ENCODE peak calls at places on chromosomes 3 and 15, in five cellular contexts. One of them, this sample, is unnamed.

GRCh38 chr3:157465741-157466140 is 29.1 kb downstream of the PTX3 start:
- DNase-seq in CD8-positive, alpha-beta T cell: no peak
- DNase-seq in GM23248: no peak
- DNase-seq in effector memory CD4-positive, alpha-beta T cell: no peak
- DNase-seq in brain microvascular endothelial cell: no peak
- DNase-seq in this sample: no peak

GRCh38 chr3:157045238-157045860 is 114.6 kb downstream of the CCNL1 start:
- DNase-seq in CD8-positive, alpha-beta T cell: no peak
- DNase-seq in GM23248: no peak
- DNase-seq in effector memory CD4-positive, alpha-beta T cell: no peak
- DNase-seq in brain microvascular endothelial cell: no peak
- DNase-seq in this sample: no peak

GRCh38 chr3:187946031-187946691 is 200.9 kb upstream of the BCL6 start:
- DNase-seq in CD8-positive, alpha-beta T cell: no peak
- DNase-seq in GM23248: peak; percentile 74
- DNase-seq in effector memory CD4-positive, alpha-beta T cell: no peak
- DNase-seq in brain microvascular endothelial cell: peak; percentile 40
- DNase-seq in this sample: no peak

GRCh38 chr15:35427091-35427490 is 118.9 kb downstream of the DPH6 start:
- DNase-seq in CD8-positive, alpha-beta T cell: no peak
- DNase-seq in GM23248: peak; percentile 66
- DNase-seq in effector memory CD4-positive, alpha-beta T cell: no peak
- DNase-seq in brain microvascular endothelial cell: peak; percentile 58
- DNase-seq in this sample: no peak

GRCh38 chr3:46208167-46208704 is at the start of gene CCR1:
- DNase-seq in CD8-positive, alpha-beta T cell: no peak
- DNase-seq in GM23248: peak; percentile 61
- DNase-seq in effector memory CD4-positive, alpha-beta T cell: no peak
- DNase-seq in brain microvascular endothelial cell: peak; percentile 21
- DNase-seq in this sample: peak; percentile 7

GRCh38 chr3:123075359-123075758 is 8.5 kb downstream of the PDIA5 start:
- DNase-seq in CD8-positive, alpha-beta T cell: no peak
- DNase-seq in GM23248: peak; percentile 61
- DNase-seq in effector memory CD4-positive, alpha-beta T cell: no peak
- DNase-seq in brain microvascular endothelial cell: no peak
- DNase-seq in this sample: no peak

GRCh38 chr3:108130705-108131104 is 39.9 kb upstream of the CD47 start:
- DNase-seq in CD8-positive, alpha-beta T cell: no peak
- DNase-seq in GM23248: peak; percentile 77
- DNase-seq in effector memory CD4-positive, alpha-beta T cell: no peak
- DNase-seq in brain microvascular endothelial cell: no peak
- DNase-seq in this sample: no peak

GRCh38 chr3:105584351-105584790 is 217.7 kb downstream of the ALCAM start:
- DNase-seq in CD8-positive, alpha-beta T cell: no peak
- DNase-seq in GM23248: no peak
- DNase-seq in effector memory CD4-positive, alpha-beta T cell: no peak
- DNase-seq in brain microvascular endothelial cell: no peak
- DNase-seq in this sample: no peak

GRCh38 chr3:192879346-192880031 is 38.2 kb downstream of the MB21D2 start:
- DNase-seq in CD8-positive, alpha-beta T cell: no peak
- DNase-seq in GM23248: peak; percentile 96
- DNase-seq in effector memory CD4-positive, alpha-beta T cell: no peak
- DNase-seq in brain microvascular endothelial cell: peak; percentile 94
- DNase-seq in this sample: no peak

GRCh38 chr3:35965908-35966307 is 326.6 kb downstream of the ARPP21 start:
- DNase-seq in CD8-positive, alpha-beta T cell: no peak
- DNase-seq in GM23248: peak; percentile 71
- DNase-seq in effector memory CD4-positive, alpha-beta T cell: no peak
- DNase-seq in brain microvascular endothelial cell: peak; percentile 60
- DNase-seq in this sample: no peak

GRCh38 chr3:179898024-179898423 is 138.7 kb downstream of the PEX5L start:
- DNase-seq in CD8-positive, alpha-beta T cell: no peak
- DNase-seq in GM23248: peak; percentile 42
- DNase-seq in effector memory CD4-positive, alpha-beta T cell: no peak
- DNase-seq in brain microvascular endothelial cell: peak; percentile 73
- DNase-seq in this sample: peak; percentile 2

GRCh38 chr3:81723732-81724313 is 37.6 kb downstream of the GBE1 start:
- DNase-seq in CD8-positive, alpha-beta T cell: no peak
- DNase-seq in GM23248: peak; percentile 71
- DNase-seq in effector memory CD4-positive, alpha-beta T cell: no peak
- DNase-seq in brain microvascular endothelial cell: peak; percentile 68
- DNase-seq in this sample: no peak

GRCh38 chr3:134074001-134074789 is 44.5 kb upstream of the SLCO2A1 start:
- DNase-seq in CD8-positive, alpha-beta T cell: peak; percentile 13
- DNase-seq in GM23248: no peak
- DNase-seq in effector memory CD4-positive, alpha-beta T cell: no peak
- DNase-seq in brain microvascular endothelial cell: no peak
- DNase-seq in this sample: no peak

GRCh38 chr3:52393131-52393807 is 51.6 kb downstream of the SEMA3G start:
- DNase-seq in CD8-positive, alpha-beta T cell: no peak
- DNase-seq in GM23248: no peak
- DNase-seq in effector memory CD4-positive, alpha-beta T cell: no peak
- DNase-seq in brain microvascular endothelial cell: no peak
- DNase-seq in this sample: no peak

GRCh38 chr15:55268054-55268695 is 21.4 kb downstream of the RAB27A start:
- DNase-seq in CD8-positive, alpha-beta T cell: no peak
- DNase-seq in GM23248: no peak
- DNase-seq in effector memory CD4-positive, alpha-beta T cell: no peak
- DNase-seq in brain microvascular endothelial cell: no peak
- DNase-seq in this sample: no peak

GRCh38 chr3:122969585-122970453 is 57.7 kb downstream of the SEMA5B start:
- DNase-seq in CD8-positive, alpha-beta T cell: no peak
- DNase-seq in GM23248: peak; percentile 87
- DNase-seq in effector memory CD4-positive, alpha-beta T cell: no peak
- DNase-seq in brain microvascular endothelial cell: peak; percentile 66
- DNase-seq in this sample: no peak

GRCh38 chr3:153285982-153286381 is 124.0 kb downstream of the RAP2B start:
- DNase-seq in CD8-positive, alpha-beta T cell: no peak
- DNase-seq in GM23248: no peak
- DNase-seq in effector memory CD4-positive, alpha-beta T cell: no peak
- DNase-seq in brain microvascular endothelial cell: no peak
- DNase-seq in this sample: no peak

GRCh38 chr3:61869378-61869777 is 308.0 kb downstream of the PTPRG start:
- DNase-seq in CD8-positive, alpha-beta T cell: no peak
- DNase-seq in GM23248: no peak
- DNase-seq in effector memory CD4-positive, alpha-beta T cell: no peak
- DNase-seq in brain microvascular endothelial cell: no peak
- DNase-seq in this sample: no peak

GRCh38 chr3:11002456-11002855 is 9.9 kb downstream of the SLC6A1 start:
- DNase-seq in CD8-positive, alpha-beta T cell: no peak
- DNase-seq in GM23248: no peak
- DNase-seq in effector memory CD4-positive, alpha-beta T cell: no peak
- DNase-seq in brain microvascular endothelial cell: no peak
- DNase-seq in this sample: no peak

GRCh38 chr3:145952541-145952940 is 208.4 kb downstream of the PLOD2 start:
- DNase-seq in CD8-positive, alpha-beta T cell: no peak
- DNase-seq in GM23248: peak; percentile 84
- DNase-seq in effector memory CD4-positive, alpha-beta T cell: no peak
- DNase-seq in brain microvascular endothelial cell: peak; percentile 25
- DNase-seq in this sample: no peak

GRCh38 chr3:2420919-2421318 is 322.3 kb downstream of the CNTN4 start:
- DNase-seq in CD8-positive, alpha-beta T cell: no peak
- DNase-seq in GM23248: no peak
- DNase-seq in effector memory CD4-positive, alpha-beta T cell: no peak
- DNase-seq in brain microvascular endothelial cell: no peak
- DNase-seq in this sample: no peak

GRCh38 chr3:170605490-170605889 is 19.6 kb upstream of the SLC7A14 start:
- DNase-seq in CD8-positive, alpha-beta T cell: no peak
- DNase-seq in GM23248: no peak
- DNase-seq in effector memory CD4-positive, alpha-beta T cell: no peak
- DNase-seq in brain microvascular endothelial cell: no peak
- DNase-seq in this sample: no peak

GRCh38 chr3:148791296-148791695 is 36.3 kb upstream of the CPB1 start:
- DNase-seq in CD8-positive, alpha-beta T cell: no peak
- DNase-seq in GM23248: no peak
- DNase-seq in effector memory CD4-positive, alpha-beta T cell: no peak
- DNase-seq in brain microvascular endothelial cell: no peak
- DNase-seq in this sample: no peak

GRCh38 chr3:49924683-49925082 is 4.9 kb downstream of the MON1A start:
- DNase-seq in CD8-positive, alpha-beta T cell: no peak
- DNase-seq in GM23248: peak; percentile 82
- DNase-seq in effector memory CD4-positive, alpha-beta T cell: no peak
- DNase-seq in brain microvascular endothelial cell: peak; percentile 89
- DNase-seq in this sample: no peak

GRCh38 chr3:69320867-69321266 is 65.0 kb downstream of the FRMD4B start:
- DNase-seq in CD8-positive, alpha-beta T cell: no peak
- DNase-seq in GM23248: no peak
- DNase-seq in effector memory CD4-positive, alpha-beta T cell: no peak
- DNase-seq in brain microvascular endothelial cell: no peak
- DNase-seq in this sample: no peak

GRCh38 chr3:126912491-126913195 is 70.3 kb upstream of the PLXNA1 start:
- DNase-seq in CD8-positive, alpha-beta T cell: no peak
- DNase-seq in GM23248: no peak
- DNase-seq in effector memory CD4-positive, alpha-beta T cell: no peak
- DNase-seq in brain microvascular endothelial cell: no peak
- DNase-seq in this sample: no peak

GRCh38 chr15:80194186-80194585 is 41.4 kb downstream of the FAH start:
- DNase-seq in CD8-positive, alpha-beta T cell: no peak
- DNase-seq in GM23248: no peak
- DNase-seq in effector memory CD4-positive, alpha-beta T cell: no peak
- DNase-seq in brain microvascular endothelial cell: no peak
- DNase-seq in this sample: no peak

GRCh38 chr3:197734667-197735318 is 1.9 kb downstream of the RUBCN start:
- DNase-seq in CD8-positive, alpha-beta T cell: no peak
- DNase-seq in GM23248: no peak
- DNase-seq in effector memory CD4-positive, alpha-beta T cell: no peak
- DNase-seq in brain microvascular endothelial cell: no peak
- DNase-seq in this sample: no peak

GRCh38 chr3:57961828-57962447 is 46.3 kb upstream of the FLNB start:
- DNase-seq in CD8-positive, alpha-beta T cell: no peak
- DNase-seq in GM23248: peak; percentile 70
- DNase-seq in effector memory CD4-positive, alpha-beta T cell: no peak
- DNase-seq in brain microvascular endothelial cell: peak; percentile 47
- DNase-seq in this sample: no peak

GRCh38 chr3:77392181-77392580 is 352.3 kb downstream of the ROBO2 start:
- DNase-seq in CD8-positive, alpha-beta T cell: no peak
- DNase-seq in GM23248: no peak
- DNase-seq in effector memory CD4-positive, alpha-beta T cell: no peak
- DNase-seq in brain microvascular endothelial cell: no peak
- DNase-seq in this sample: no peak
- H3K36me3 ChIP-seq in CD8-positive, alpha-beta T cell: no peaks in the 10 kb centered on the region
- H3K36me3 ChIP-seq in GM23248: no peaks in the 10 kb centered on the region
- H3K36me3 ChIP-seq in effector memory CD4-positive, alpha-beta T cell: no peaks in the 10 kb centered on the region
- H3K36me3 ChIP-seq in brain microvascular endothelial cell: no peaks in the 10 kb centered on the region
- H3K36me3 ChIP-seq in this sample: no peaks in the 10 kb centered on the region

GRCh38 chr3:112579697-112580096 is 17.9 kb downstream of the SLC35A5 start:
- DNase-seq in CD8-positive, alpha-beta T cell: no peak
- DNase-seq in GM23248: peak; percentile 83
- DNase-seq in effector memory CD4-positive, alpha-beta T cell: no peak
- DNase-seq in brain microvascular endothelial cell: no peak
- DNase-seq in this sample: no peak
- H3K36me3 ChIP-seq in CD8-positive, alpha-beta T cell: peaks cover 12% of the 10 kb centered on the region
- H3K36me3 ChIP-seq in GM23248: peaks cover 21% of the 10 kb centered on the region
- H3K36me3 ChIP-seq in effector memory CD4-positive, alpha-beta T cell: peaks cover 22% of the 10 kb centered on the region
- H3K36me3 ChIP-seq in brain microvascular endothelial cell: peaks cover 5% of the 10 kb centered on the region
- H3K36me3 ChIP-seq in this sample: peaks cover 27% of the 10 kb centered on the region

GRCh38 chr3:128094295-128095151 is 29.1 kb downstream of the RUVBL1 start:
- DNase-seq in CD8-positive, alpha-beta T cell: no peak
- DNase-seq in GM23248: peak; percentile 51
- DNase-seq in effector memory CD4-positive, alpha-beta T cell: no peak
- DNase-seq in brain microvascular endothelial cell: peak; percentile 40
- DNase-seq in this sample: no peak
- H3K36me3 ChIP-seq in CD8-positive, alpha-beta T cell: peaks cover 15% of the 10 kb centered on the region
- H3K36me3 ChIP-seq in GM23248: peaks cover 8% of the 10 kb centered on the region
- H3K36me3 ChIP-seq in effector memory CD4-positive, alpha-beta T cell: peaks cover 50% of the 10 kb centered on the region
- H3K36me3 ChIP-seq in brain microvascular endothelial cell: peaks cover 29% of the 10 kb centered on the region
- H3K36me3 ChIP-seq in this sample: peaks cover 37% of the 10 kb centered on the region

DNA sequence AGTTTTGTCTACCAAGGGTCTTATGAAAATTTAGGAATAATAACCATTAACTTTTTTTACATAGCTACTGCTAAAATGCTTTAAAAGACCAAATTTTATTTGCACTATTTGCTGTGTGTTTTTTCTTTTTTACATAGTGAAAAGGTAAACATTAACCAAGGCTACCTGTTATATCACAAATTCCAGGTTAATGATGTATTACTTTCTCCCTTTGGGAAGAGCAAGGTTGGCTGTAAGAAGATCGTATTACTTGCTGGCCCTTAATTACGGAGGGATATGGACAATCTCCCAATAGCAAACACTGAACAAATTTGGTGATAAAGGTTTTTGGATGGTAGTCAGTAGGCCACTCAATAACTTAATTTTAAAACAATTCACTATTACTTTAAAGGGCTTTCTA is 22.4 kb downstream of the LRRC58 start:
- DNase-seq in CD8-positive, alpha-beta T cell: no peak
- DNase-seq in GM23248: no peak
- DNase-seq in effector memory CD4-positive, alpha-beta T cell: no peak
- DNase-seq in brain microvascular endothelial cell: no peak
- DNase-seq in this sample: no peak
- H3K36me3 ChIP-seq in CD8-positive, alpha-beta T cell: peaks cover 10% of the 10 kb centered on the region
- H3K36me3 ChIP-seq in GM23248: peaks cover 17% of the 10 kb centered on the region
- H3K36me3 ChIP-seq in effector memory CD4-positive, alpha-beta T cell: peaks cover 28% of the 10 kb centered on the region
- H3K36me3 ChIP-seq in brain microvascular endothelial cell: peaks cover 3% of the 10 kb centered on the region
- H3K36me3 ChIP-seq in this sample: peaks cover 27% of the 10 kb centered on the region

GRCh38 chr3:72914383-72914782 is 26.5 kb downstream of the GXYLT2 start:
- DNase-seq in CD8-positive, alpha-beta T cell: no peak
- DNase-seq in GM23248: no peak
- DNase-seq in effector memory CD4-positive, alpha-beta T cell: no peak
- DNase-seq in brain microvascular endothelial cell: no peak
- DNase-seq in this sample: no peak
- H3K36me3 ChIP-seq in CD8-positive, alpha-beta T cell: no peaks in the 10 kb centered on the region
- H3K36me3 ChIP-seq in GM23248: no peaks in the 10 kb centered on the region
- H3K36me3 ChIP-seq in effector memory CD4-positive, alpha-beta T cell: no peaks in the 10 kb centered on the region
- H3K36me3 ChIP-seq in brain microvascular endothelial cell: peaks cover 2% of the 10 kb centered on the region
- H3K36me3 ChIP-seq in this sample: no peaks in the 10 kb centered on the region

DNA sequence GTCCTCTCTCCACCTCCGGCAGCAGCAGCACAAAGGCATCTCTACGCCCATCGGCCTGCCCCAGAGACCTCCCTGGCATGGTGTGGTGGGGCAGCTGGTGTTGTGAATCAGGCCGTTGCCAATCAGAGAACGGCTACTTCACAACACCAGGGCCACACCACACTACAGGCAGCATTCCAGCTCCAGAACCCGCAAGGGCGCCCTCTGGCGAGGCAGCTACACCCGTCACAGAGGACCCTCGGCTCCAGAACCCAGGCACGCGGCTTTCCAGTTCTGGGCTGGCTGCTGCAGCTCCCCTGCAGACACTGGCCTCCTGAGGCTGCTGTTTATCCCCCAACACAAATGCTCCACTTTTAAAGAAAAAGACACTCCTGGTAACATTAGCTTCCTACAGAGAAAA is 127.5 kb upstream of the TOPAZ1 start:
- DNase-seq in CD8-positive, alpha-beta T cell: peak; percentile 53
- DNase-seq in GM23248: peak; percentile 56
- DNase-seq in effector memory CD4-positive, alpha-beta T cell: no peak
- DNase-seq in brain microvascular endothelial cell: peak; percentile 40
- DNase-seq in this sample: no peak
- H3K36me3 ChIP-seq in CD8-positive, alpha-beta T cell: no peaks in the 10 kb centered on the region
- H3K36me3 ChIP-seq in GM23248: no peaks in the 10 kb centered on the region
- H3K36me3 ChIP-seq in effector memory CD4-positive, alpha-beta T cell: no peaks in the 10 kb centered on the region
- H3K36me3 ChIP-seq in brain microvascular endothelial cell: no peaks in the 10 kb centered on the region
- H3K36me3 ChIP-seq in this sample: no peaks in the 10 kb centered on the region

DNA sequence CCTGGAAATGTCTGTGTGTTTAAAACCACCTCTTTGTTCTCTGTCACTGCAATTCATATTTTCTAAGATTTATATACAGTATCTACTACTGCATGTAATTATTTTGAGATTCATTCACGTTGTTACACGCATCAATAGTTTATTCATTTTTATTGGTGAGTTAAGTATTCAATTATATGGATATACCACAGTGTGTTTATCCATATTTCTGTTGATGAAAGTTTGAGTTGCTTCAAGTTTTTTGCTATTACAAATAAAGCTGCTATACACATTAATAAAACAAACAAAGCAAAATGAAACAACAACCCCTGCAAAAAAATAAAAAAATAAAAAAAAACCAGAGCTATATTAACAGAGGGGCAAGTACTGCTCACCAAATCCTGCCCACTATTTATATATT is 122.3 kb downstream of the NR2E3 start:
- DNase-seq in CD8-positive, alpha-beta T cell: no peak
- DNase-seq in GM23248: no peak
- DNase-seq in effector memory CD4-positive, alpha-beta T cell: no peak
- DNase-seq in brain microvascular endothelial cell: no peak
- DNase-seq in this sample: no peak
- H3K36me3 ChIP-seq in CD8-positive, alpha-beta T cell: no peaks in the 10 kb centered on the region
- H3K36me3 ChIP-seq in GM23248: peaks cover 52% of the 10 kb centered on the region
- H3K36me3 ChIP-seq in effector memory CD4-positive, alpha-beta T cell: peaks cover 22% of the 10 kb centered on the region
- H3K36me3 ChIP-seq in brain microvascular endothelial cell: no peaks in the 10 kb centered on the region
- H3K36me3 ChIP-seq in this sample: no peaks in the 10 kb centered on the region

This sample was measured in CD4-positive, alpha-beta memory T cell.